ENCODE peak calls at places on chromosomes 7 and 10, in nine cellular contexts. Y, M, P, I, S, L, E, H and T are unnamed samples.

GRCh38 chr10:85610381-85611092 is 756.1 kb downstream of the GRID1 start:
- DNase-seq in S (no peak), E (no peak), Y (no peak), L (no peak), H (no peak), M (no peak), I (peak), P (no peak), T (no peak)

GRCh38 chr7:35891004-35891830 is 90.4 kb downstream of the SEPTIN7 start:
- DNase-seq in L (no peak), S (no peak), H (no peak), P (no peak), E (no peak), M (no peak), Y (no peak), I (no peak), T (no peak)

GRCh38 chr7:15707570-15707969 is 21.1 kb upstream of the MEOX2 start:
- DNase-seq in E (no peak), S (no peak), M (no peak), L (no peak), H (no peak), Y (no peak), I (no peak), P (no peak), T (no peak)

GRCh38 chr10:122476034-122476695 is 14.8 kb downstream of the HTRA1 start:
- DNase-seq in M (no peak), E (no peak), P (no peak), L (no peak), H (no peak), Y (no peak), S (no peak), I (no peak), T (no peak)

GRCh38 chr10:72826346-72826745 is 67.2 kb upstream of the OIT3 start:
- DNase-seq in M (no peak), L (no peak), E (no peak), I (no peak), H (no peak), Y (no peak), P (no peak), S (no peak), T (no peak)

GRCh38 chr7:44193011-44193802 is 4.0 kb upstream of the GCK start:
- DNase-seq in H (no peak), E (no peak), S (no peak), I (no peak), Y (no peak), L (no peak), P (no peak), M (no peak), T (no peak)

GRCh38 chr10:8346861-8347260 is 292.4 kb downstream of the GATA3 start:
- DNase-seq in M (no peak), L (no peak), I (no peak), P (no peak), S (no peak), Y (no peak), E (no peak), H (no peak), T (no peak)

GRCh38 chr7:12923971-12924370 is 236.5 kb downstream of the ARL4A start:
- DNase-seq in I (no peak), L (no peak), Y (no peak), H (no peak), S (no peak), E (no peak), P (no peak), M (no peak), T (no peak)